ENCODE peak calls at places on chromosomes 4 and X, in seven cellular contexts. One of them, this sample, is unnamed.

GRCh38 chr4:7103599-7104365 is 35.9 kb upstream of the GRPEL1 start:
- DNase-seq in PC-3: no peak
- DNase-seq in activated CD4-positive, alpha-beta T cell treated with anti-CD3 and anti-CD28 coated beads, Interleukin-2, amount 10 ng/mL, durations not matched to agents 7 days and 5 days: peak
- DNase-seq in fibroblast of villous mesenchyme: no peak
- DNase-seq in HCEC 1CT: no peak
- DNase-seq in activated gamma-delta T cell treated with Interleukin-2 at 50 U/mL for 16 hours: no peak
- DNase-seq in ACHN: no peak
- DNase-seq in this sample: no peak

GRCh38 chrX:133089411-133089810 is 7.5 kb downstream of the USP26 start:
- DNase-seq in PC-3: peak
- DNase-seq in activated CD4-positive, alpha-beta T cell treated with anti-CD3 and anti-CD28 coated beads, Interleukin-2, amount 10 ng/mL, durations not matched to agents 7 days and 5 days: no peak
- DNase-seq in fibroblast of villous mesenchyme: no peak
- DNase-seq in HCEC 1CT: no peak
- DNase-seq in activated gamma-delta T cell treated with Interleukin-2 at 50 U/mL for 16 hours: no peak
- DNase-seq in ACHN: no peak
- DNase-seq in this sample: no peak

GRCh38 chrX:106898462-106898861 is 4.7 kb downstream of the RIPPLY1 start:
- DNase-seq in PC-3: peak
- DNase-seq in activated CD4-positive, alpha-beta T cell treated with anti-CD3 and anti-CD28 coated beads, Interleukin-2, amount 10 ng/mL, durations not matched to agents 7 days and 5 days: peak
- DNase-seq in fibroblast of villous mesenchyme: peak
- DNase-seq in HCEC 1CT: peak
- DNase-seq in activated gamma-delta T cell treated with Interleukin-2 at 50 U/mL for 16 hours: no peak
- DNase-seq in ACHN: peak
- DNase-seq in this sample: peak

GRCh38 chr4:72525938-72526337 is 43.1 kb downstream of the ADAMTS3 start:
- DNase-seq in PC-3: no peak
- DNase-seq in activated CD4-positive, alpha-beta T cell treated with anti-CD3 and anti-CD28 coated beads, Interleukin-2, amount 10 ng/mL, durations not matched to agents 7 days and 5 days: no peak
- DNase-seq in fibroblast of villous mesenchyme: peak
- DNase-seq in HCEC 1CT: no peak
- DNase-seq in activated gamma-delta T cell treated with Interleukin-2 at 50 U/mL for 16 hours: no peak
- DNase-seq in ACHN: peak
- DNase-seq in this sample: peak

GRCh38 chr4:153113061-153113837 is 91.0 kb upstream of the TRIM2 start:
- DNase-seq in PC-3: no peak
- DNase-seq in activated CD4-positive, alpha-beta T cell treated with anti-CD3 and anti-CD28 coated beads, Interleukin-2, amount 10 ng/mL, durations not matched to agents 7 days and 5 days: peak
- DNase-seq in fibroblast of villous mesenchyme: no peak
- DNase-seq in HCEC 1CT: no peak
- DNase-seq in activated gamma-delta T cell treated with Interleukin-2 at 50 U/mL for 16 hours: no peak
- DNase-seq in ACHN: peak
- DNase-seq in this sample: no peak

GRCh38 chrX:32871636-32872035 is 339.7 kb downstream of the DMD start:
- DNase-seq in PC-3: no peak
- DNase-seq in activated CD4-positive, alpha-beta T cell treated with anti-CD3 and anti-CD28 coated beads, Interleukin-2, amount 10 ng/mL, durations not matched to agents 7 days and 5 days: no peak
- DNase-seq in fibroblast of villous mesenchyme: no peak
- DNase-seq in HCEC 1CT: peak
- DNase-seq in activated gamma-delta T cell treated with Interleukin-2 at 50 U/mL for 16 hours: no peak
- DNase-seq in ACHN: no peak
- DNase-seq in this sample: peak

GRCh38 chr4:8274772-8275241 is 5.3 kb downstream of the HTRA3 start:
- DNase-seq in PC-3: no peak
- DNase-seq in activated CD4-positive, alpha-beta T cell treated with anti-CD3 and anti-CD28 coated beads, Interleukin-2, amount 10 ng/mL, durations not matched to agents 7 days and 5 days: no peak
- DNase-seq in fibroblast of villous mesenchyme: peak
- DNase-seq in HCEC 1CT: peak
- DNase-seq in activated gamma-delta T cell treated with Interleukin-2 at 50 U/mL for 16 hours: no peak
- DNase-seq in ACHN: no peak
- DNase-seq in this sample: peak

GRCh38 chr4:37922323-37922722 is 31.4 kb downstream of the TBC1D1 start:
- DNase-seq in PC-3: no peak
- DNase-seq in activated CD4-positive, alpha-beta T cell treated with anti-CD3 and anti-CD28 coated beads, Interleukin-2, amount 10 ng/mL, durations not matched to agents 7 days and 5 days: no peak
- DNase-seq in fibroblast of villous mesenchyme: peak
- DNase-seq in HCEC 1CT: no peak
- DNase-seq in activated gamma-delta T cell treated with Interleukin-2 at 50 U/mL for 16 hours: no peak
- DNase-seq in ACHN: no peak
- DNase-seq in this sample: peak

GRCh38 chr4:2253160-2254084 is 8.5 kb downstream of the MXD4 start:
- DNase-seq in PC-3: no peak
- DNase-seq in activated CD4-positive, alpha-beta T cell treated with anti-CD3 and anti-CD28 coated beads, Interleukin-2, amount 10 ng/mL, durations not matched to agents 7 days and 5 days: peak
- DNase-seq in fibroblast of villous mesenchyme: no peak
- DNase-seq in HCEC 1CT: no peak
- DNase-seq in activated gamma-delta T cell treated with Interleukin-2 at 50 U/mL for 16 hours: no peak
- DNase-seq in ACHN: no peak
- DNase-seq in this sample: no peak

GRCh38 chr4:89674876-89675459 is 162.0 kb downstream of the SNCA start:
- DNase-seq in PC-3: no peak
- DNase-seq in activated CD4-positive, alpha-beta T cell treated with anti-CD3 and anti-CD28 coated beads, Interleukin-2, amount 10 ng/mL, durations not matched to agents 7 days and 5 days: no peak
- DNase-seq in fibroblast of villous mesenchyme: no peak
- DNase-seq in HCEC 1CT: no peak
- DNase-seq in activated gamma-delta T cell treated with Interleukin-2 at 50 U/mL for 16 hours: no peak
- DNase-seq in ACHN: no peak
- DNase-seq in this sample: no peak

GRCh38 chr4:148831945-148832344 is 389.7 kb upstream of the NR3C2 start:
- DNase-seq in PC-3: peak
- DNase-seq in activated CD4-positive, alpha-beta T cell treated with anti-CD3 and anti-CD28 coated beads, Interleukin-2, amount 10 ng/mL, durations not matched to agents 7 days and 5 days: no peak
- DNase-seq in fibroblast of villous mesenchyme: peak
- DNase-seq in HCEC 1CT: peak
- DNase-seq in activated gamma-delta T cell treated with Interleukin-2 at 50 U/mL for 16 hours: no peak
- DNase-seq in ACHN: peak
- DNase-seq in this sample: peak

GRCh38 chr4:27210874-27211428 is 350.3 kb downstream of the STIM2 start:
- DNase-seq in PC-3: no peak
- DNase-seq in activated CD4-positive, alpha-beta T cell treated with anti-CD3 and anti-CD28 coated beads, Interleukin-2, amount 10 ng/mL, durations not matched to agents 7 days and 5 days: no peak
- DNase-seq in fibroblast of villous mesenchyme: no peak
- DNase-seq in HCEC 1CT: no peak
- DNase-seq in activated gamma-delta T cell treated with Interleukin-2 at 50 U/mL for 16 hours: no peak
- DNase-seq in ACHN: no peak
- DNase-seq in this sample: no peak

GRCh38 chrX:45036161-45036560 is 163.2 kb downstream of the KDM6A start:
- DNase-seq in PC-3: no peak
- DNase-seq in activated CD4-positive, alpha-beta T cell treated with anti-CD3 and anti-CD28 coated beads, Interleukin-2, amount 10 ng/mL, durations not matched to agents 7 days and 5 days: no peak
- DNase-seq in fibroblast of villous mesenchyme: no peak
- DNase-seq in HCEC 1CT: no peak
- DNase-seq in activated gamma-delta T cell treated with Interleukin-2 at 50 U/mL for 16 hours: no peak
- DNase-seq in ACHN: no peak
- DNase-seq in this sample: no peak

GRCh38 chr4:127632420-127633403 is at the start of gene INTU:
- DNase-seq in PC-3: peak
- DNase-seq in activated CD4-positive, alpha-beta T cell treated with anti-CD3 and anti-CD28 coated beads, Interleukin-2, amount 10 ng/mL, durations not matched to agents 7 days and 5 days: peak
- DNase-seq in fibroblast of villous mesenchyme: peak
- DNase-seq in HCEC 1CT: peak
- DNase-seq in activated gamma-delta T cell treated with Interleukin-2 at 50 U/mL for 16 hours: no peak
- DNase-seq in ACHN: peak
- DNase-seq in this sample: peak

This sample was measured in fibroblast of lung.